ENCODE peak calls at places on chromosome 18, in nine cellular contexts. G is stimulated activated CD8-positive, alpha-beta memory T cell treated with anti-CD3 and anti-CD28 coated beads, Interleukin-7, amount 100 ng/mL, for 24 hours; K is trophoblast cell; N is astrocyte of the hippocampus; S is left ventricle myocardium superior; M is AG20443; Q is EH; Y is PC-3; J is stimulated activated naive CD4-positive, alpha-beta T cell. O is an unnamed sample.

GRCh38 chr18:35030234-35030989 is 10.8 kb upstream of the MAPRE2 start:
- DNase-seq in K (peak; percentile 74), S (no peak), G (no peak), J (no peak), M (no peak), Y (no peak), Q (no peak), N (no peak), O (no peak)

GRCh38 chr18:34923911-34924310 is 117.3 kb upstream of the MAPRE2 start:
- DNase-seq in G (no peak), N (no peak), J (no peak), Y (no peak), K (peak; percentile 4), Q (no peak), S (no peak), M (no peak), O (no peak)

GRCh38 chr18:30903566-30903965 is 139.0 kb downstream of the DSC3 start:
- DNase-seq in K (peak; percentile 50), N (peak; percentile 89), S (no peak), M (no peak), G (no peak), Q (no peak), J (no peak), Y (peak; percentile 93), O (no peak)

GRCh38 chr18:49672853-49673252 is 111.0 kb downstream of the LIPG start:
- DNase-seq in N (no peak), S (no peak), M (no peak), Y (no peak), K (no peak), Q (no peak), J (no peak), G (no peak), O (no peak)

GRCh38 chr18:58894937-58895336 is 30.3 kb downstream of the ZNF532 start:
- DNase-seq in S (no peak), N (no peak), J (no peak), K (no peak), M (no peak), Y (no peak), Q (no peak), G (no peak), O (no peak)

GRCh38 chr18:46071615-46071893 is 506 bp downstream of the PSTPIP2 start:
- DNase-seq in Q (no peak), K (no peak), J (no peak), N (peak; percentile 38), Y (no peak), S (no peak), G (no peak), M (no peak), O (no peak)

GRCh38 chr18:77086034-77086433 is 46.5 kb downstream of the MBP start:
- DNase-seq in Q (peak; percentile 88), K (peak; percentile 61), Y (peak; percentile 24), S (no peak), J (no peak), M (peak; percentile 77), G (no peak), N (peak; percentile 68), O (no peak)

GRCh38 chr18:11902522-11903292 is 5.4 kb downstream of the MPPE1 start:
- DNase-seq in N (peak; percentile 35), G (no peak), K (no peak), J (no peak), Y (peak; percentile 37), M (no peak), S (no peak), Q (no peak), O (no peak)

GRCh38 chr18:63828120-63828519 is 52.9 kb downstream of the SERPINB7 start:
- DNase-seq in M (no peak), K (no peak), Q (no peak), J (no peak), G (no peak), N (no peak), S (no peak), Y (no peak), O (no peak)